ENCODE peak calls at places on chromosomes 5 and 9, in nine cellular contexts. One of them, this sample, is unnamed.

GRCh38 chr5:132396589-132397001 is 27.1 kb downstream of the SLC22A5 start:
- DNase-seq in stomach: no peak
- DNase-seq in GM13976: no peak
- DNase-seq in kidney epithelial cell: no peak
- DNase-seq in heart right ventricle: no peak
- DNase-seq in cardiac muscle cell: no peak
- DNase-seq in PC-3: no peak
- DNase-seq in colonic mucosa: no peak
- DNase-seq in OCI-LY7: no peak
- DNase-seq in this sample: no peak

GRCh38 chr5:11182441-11183080 is 421.5 kb upstream of the DAP start:
- DNase-seq in stomach: no peak
- DNase-seq in GM13976: peak
- DNase-seq in kidney epithelial cell: no peak
- DNase-seq in heart right ventricle: no peak
- DNase-seq in cardiac muscle cell: peak
- DNase-seq in PC-3: peak
- DNase-seq in colonic mucosa: no peak
- DNase-seq in OCI-LY7: peak
- DNase-seq in this sample: no peak

GRCh38 chr9:131282688-131283422 is 6.5 kb upstream of the FAM78A start:
- DNase-seq in stomach: no peak
- DNase-seq in GM13976: no peak
- DNase-seq in kidney epithelial cell: no peak
- DNase-seq in heart right ventricle: peak
- DNase-seq in cardiac muscle cell: peak
- DNase-seq in PC-3: no peak
- DNase-seq in colonic mucosa: no peak
- DNase-seq in OCI-LY7: no peak
- DNase-seq in this sample: peak

GRCh38 chr9:126043691-126044090 is 282.9 kb upstream of the MVB12B start:
- DNase-seq in stomach: no peak
- DNase-seq in GM13976: no peak
- DNase-seq in kidney epithelial cell: no peak
- DNase-seq in heart right ventricle: no peak
- DNase-seq in cardiac muscle cell: peak
- DNase-seq in PC-3: no peak
- DNase-seq in colonic mucosa: no peak
- DNase-seq in OCI-LY7: no peak
- DNase-seq in this sample: no peak

GRCh38 chr5:140348104-140348503 is 1.7 kb upstream of the HBEGF start:
- DNase-seq in stomach: no peak
- DNase-seq in GM13976: no peak
- DNase-seq in kidney epithelial cell: no peak
- DNase-seq in heart right ventricle: no peak
- DNase-seq in cardiac muscle cell: no peak
- DNase-seq in PC-3: peak
- DNase-seq in colonic mucosa: peak
- DNase-seq in OCI-LY7: peak
- DNase-seq in this sample: no peak

GRCh38 chr9:27094640-27095039 is 14.4 kb upstream of the TEK start:
- DNase-seq in stomach: no peak
- DNase-seq in GM13976: no peak
- DNase-seq in kidney epithelial cell: peak
- DNase-seq in heart right ventricle: no peak
- DNase-seq in cardiac muscle cell: peak
- DNase-seq in PC-3: peak
- DNase-seq in colonic mucosa: no peak
- DNase-seq in OCI-LY7: no peak
- DNase-seq in this sample: no peak

GRCh38 chr9:130119521-130120206 is 52.5 kb upstream of the NCS1 start:
- DNase-seq in stomach: no peak
- DNase-seq in GM13976: no peak
- DNase-seq in kidney epithelial cell: no peak
- DNase-seq in heart right ventricle: no peak
- DNase-seq in cardiac muscle cell: no peak
- DNase-seq in PC-3: no peak
- DNase-seq in colonic mucosa: no peak
- DNase-seq in OCI-LY7: no peak
- DNase-seq in this sample: no peak

GRCh38 chr5:72815580-72816296 is 723 bp upstream of the TNPO1 start:
- DNase-seq in stomach: no peak
- DNase-seq in GM13976: no peak
- DNase-seq in kidney epithelial cell: no peak
- DNase-seq in heart right ventricle: no peak
- DNase-seq in cardiac muscle cell: no peak
- DNase-seq in PC-3: peak
- DNase-seq in colonic mucosa: no peak
- DNase-seq in OCI-LY7: no peak
- DNase-seq in this sample: no peak

GRCh38 chr9:114889802-114890224 is 40.6 kb downstream of the TNFSF8 start:
- DNase-seq in stomach: peak
- DNase-seq in GM13976: no peak
- DNase-seq in kidney epithelial cell: no peak
- DNase-seq in heart right ventricle: no peak
- DNase-seq in cardiac muscle cell: no peak
- DNase-seq in PC-3: peak
- DNase-seq in colonic mucosa: no peak
- DNase-seq in OCI-LY7: peak
- DNase-seq in this sample: peak

GRCh38 chr5:137492321-137492720 is 6.8 kb downstream of the SPOCK1 start:
- DNase-seq in stomach: no peak
- DNase-seq in GM13976: no peak
- DNase-seq in kidney epithelial cell: no peak
- DNase-seq in heart right ventricle: no peak
- DNase-seq in cardiac muscle cell: peak
- DNase-seq in PC-3: peak
- DNase-seq in colonic mucosa: no peak
- DNase-seq in OCI-LY7: no peak
- DNase-seq in this sample: no peak

GRCh38 chr9:89493671-89494070 is 4.2 kb downstream of the SEMA4D start:
- DNase-seq in stomach: no peak
- DNase-seq in GM13976: no peak
- DNase-seq in kidney epithelial cell: no peak
- DNase-seq in heart right ventricle: no peak
- DNase-seq in cardiac muscle cell: no peak
- DNase-seq in PC-3: no peak
- DNase-seq in colonic mucosa: no peak
- DNase-seq in OCI-LY7: no peak
- DNase-seq in this sample: no peak

GRCh38 chr9:89678394-89679005 is 73.7 kb downstream of the GADD45G start:
- DNase-seq in stomach: no peak
- DNase-seq in GM13976: no peak
- DNase-seq in kidney epithelial cell: no peak
- DNase-seq in heart right ventricle: no peak
- DNase-seq in cardiac muscle cell: no peak
- DNase-seq in PC-3: no peak
- DNase-seq in colonic mucosa: no peak
- DNase-seq in OCI-LY7: no peak
- DNase-seq in this sample: no peak

GRCh38 chr9:6354072-6354686 is 26.0 kb downstream of the TPD52L3 start:
- DNase-seq in stomach: no peak
- DNase-seq in GM13976: peak
- DNase-seq in kidney epithelial cell: peak
- DNase-seq in heart right ventricle: no peak
- DNase-seq in cardiac muscle cell: peak
- DNase-seq in PC-3: peak
- DNase-seq in colonic mucosa: peak
- DNase-seq in OCI-LY7: peak
- DNase-seq in this sample: peak

GRCh38 chr5:76701298-76701697 is 14.6 kb upstream of the F2R start:
- DNase-seq in stomach: no peak
- DNase-seq in GM13976: no peak
- DNase-seq in kidney epithelial cell: peak
- DNase-seq in heart right ventricle: no peak
- DNase-seq in cardiac muscle cell: peak
- DNase-seq in PC-3: peak
- DNase-seq in colonic mucosa: no peak
- DNase-seq in OCI-LY7: no peak
- DNase-seq in this sample: no peak

GRCh38 chr9:37412431-37413151 is 9.9 kb upstream of the GRHPR start:
- DNase-seq in stomach: no peak
- DNase-seq in GM13976: no peak
- DNase-seq in kidney epithelial cell: peak
- DNase-seq in heart right ventricle: no peak
- DNase-seq in cardiac muscle cell: peak
- DNase-seq in PC-3: no peak
- DNase-seq in colonic mucosa: no peak
- DNase-seq in OCI-LY7: peak
- DNase-seq in this sample: no peak

GRCh38 chr9:70998962-70999361 is 122.5 kb downstream of the TRPM3 start:
- DNase-seq in stomach: no peak
- DNase-seq in GM13976: no peak
- DNase-seq in kidney epithelial cell: no peak
- DNase-seq in heart right ventricle: no peak
- DNase-seq in cardiac muscle cell: peak
- DNase-seq in PC-3: no peak
- DNase-seq in colonic mucosa: no peak
- DNase-seq in OCI-LY7: no peak
- DNase-seq in this sample: no peak
- TF ChIP-seq CTCF in stomach: no peak
- TF ChIP-seq CTCF in GM13976: no peak
- TF ChIP-seq CTCF in kidney epithelial cell: no peak
- TF ChIP-seq CTCF in heart right ventricle: no peak
- TF ChIP-seq CTCF in cardiac muscle cell: no peak
- TF ChIP-seq CTCF in PC-3: no peak
- TF ChIP-seq CTCF in colonic mucosa: no peak
- TF ChIP-seq CTCF in OCI-LY7: no peak
- TF ChIP-seq CTCF in this sample: no peak

GRCh38 chr5:60960591-60960990 is 15.6 kb downstream of the NDUFAF2 start:
- DNase-seq in stomach: no peak
- DNase-seq in GM13976: peak
- DNase-seq in kidney epithelial cell: no peak
- DNase-seq in heart right ventricle: no peak
- DNase-seq in cardiac muscle cell: peak
- DNase-seq in PC-3: peak
- DNase-seq in colonic mucosa: no peak
- DNase-seq in OCI-LY7: peak
- DNase-seq in this sample: peak
- TF ChIP-seq CTCF in stomach: peak
- TF ChIP-seq CTCF in GM13976: no peak
- TF ChIP-seq CTCF in kidney epithelial cell: peak
- TF ChIP-seq CTCF in heart right ventricle: peak
- TF ChIP-seq CTCF in cardiac muscle cell: peak
- TF ChIP-seq CTCF in PC-3: peak
- TF ChIP-seq CTCF in colonic mucosa: no peak
- TF ChIP-seq CTCF in OCI-LY7: peak
- TF ChIP-seq CTCF in this sample: peak

GRCh38 chr9:70597886-70598285 is 183.4 kb upstream of the KLF9 start:
- DNase-seq in stomach: no peak
- DNase-seq in GM13976: no peak
- DNase-seq in kidney epithelial cell: no peak
- DNase-seq in heart right ventricle: no peak
- DNase-seq in cardiac muscle cell: peak
- DNase-seq in PC-3: no peak
- DNase-seq in colonic mucosa: no peak
- DNase-seq in OCI-LY7: no peak
- DNase-seq in this sample: no peak

GRCh38 chr9:70603020-70603411 is 188.6 kb upstream of the KLF9 start:
- DNase-seq in stomach: no peak
- DNase-seq in GM13976: no peak
- DNase-seq in kidney epithelial cell: no peak
- DNase-seq in heart right ventricle: no peak
- DNase-seq in cardiac muscle cell: no peak
- DNase-seq in PC-3: no peak
- DNase-seq in colonic mucosa: no peak
- DNase-seq in OCI-LY7: peak
- DNase-seq in this sample: no peak

GRCh38 chr9:70600479-70600878 is 186.0 kb upstream of the KLF9 start:
- DNase-seq in stomach: no peak
- DNase-seq in GM13976: no peak
- DNase-seq in kidney epithelial cell: no peak
- DNase-seq in heart right ventricle: no peak
- DNase-seq in cardiac muscle cell: peak
- DNase-seq in PC-3: no peak
- DNase-seq in colonic mucosa: no peak
- DNase-seq in OCI-LY7: no peak
- DNase-seq in this sample: no peak

GRCh38 chr9:70601000-70601929 is 186.8 kb upstream of the KLF9 start:
- DNase-seq in stomach: peak
- DNase-seq in GM13976: no peak
- DNase-seq in kidney epithelial cell: peak
- DNase-seq in heart right ventricle: peak
- DNase-seq in cardiac muscle cell: peak
- DNase-seq in PC-3: peak
- DNase-seq in colonic mucosa: peak
- DNase-seq in OCI-LY7: no peak
- DNase-seq in this sample: no peak

GRCh38 chr9:70602364-70603019 is 188.0 kb upstream of the KLF9 start:
- DNase-seq in stomach: peak
- DNase-seq in GM13976: peak
- DNase-seq in kidney epithelial cell: peak
- DNase-seq in heart right ventricle: no peak
- DNase-seq in cardiac muscle cell: peak
- DNase-seq in PC-3: peak
- DNase-seq in colonic mucosa: peak
- DNase-seq in OCI-LY7: peak
- DNase-seq in this sample: peak
- TF ChIP-seq CTCF in stomach: peak
- TF ChIP-seq CTCF in GM13976: peak
- TF ChIP-seq CTCF in kidney epithelial cell: peak
- TF ChIP-seq CTCF in heart right ventricle: peak
- TF ChIP-seq CTCF in cardiac muscle cell: peak
- TF ChIP-seq CTCF in PC-3: peak
- TF ChIP-seq CTCF in colonic mucosa: peak
- TF ChIP-seq CTCF in OCI-LY7: peak
- TF ChIP-seq CTCF in this sample: peak

GRCh38 chr9:117782931-117783788 is 79.0 kb downstream of the TLR4 start:
- DNase-seq in stomach: peak
- DNase-seq in GM13976: peak
- DNase-seq in kidney epithelial cell: peak
- DNase-seq in heart right ventricle: peak
- DNase-seq in cardiac muscle cell: peak
- DNase-seq in PC-3: peak
- DNase-seq in colonic mucosa: peak
- DNase-seq in OCI-LY7: peak
- DNase-seq in this sample: peak
- TF ChIP-seq CTCF in stomach: peak
- TF ChIP-seq CTCF in GM13976: peak
- TF ChIP-seq CTCF in kidney epithelial cell: peak
- TF ChIP-seq CTCF in heart right ventricle: peak
- TF ChIP-seq CTCF in cardiac muscle cell: peak
- TF ChIP-seq CTCF in PC-3: peak
- TF ChIP-seq CTCF in colonic mucosa: peak
- TF ChIP-seq CTCF in OCI-LY7: peak
- TF ChIP-seq CTCF in this sample: peak